ENCODE peak calls at places on chromosomes 13 and 19, in eight cellular contexts. One of them, this sample, is unnamed.

GRCh38 chr19:8262431-8262830 is 45.7 kb downstream of the CD320 start:
- DNase-seq in GM23338: no peak
- DNase-seq in body of pancreas: no peak
- DNase-seq in cardiac fibroblast: no peak
- DNase-seq in colonic mucosa: no peak
- DNase-seq in type B pancreatic cell: no peak
- DNase-seq in upper lobe of right lung: peak; percentile 37
- DNase-seq in foreskin fibroblast: no peak
- DNase-seq in this sample: no peak

GRCh38 chr13:52780092-52780491 is 40.5 kb upstream of the CNMD start:
- DNase-seq in body of pancreas: no peak
- DNase-seq in type B pancreatic cell: no peak
- DNase-seq in foreskin fibroblast: no peak
- DNase-seq in cardiac fibroblast: no peak
- DNase-seq in GM23338: no peak
- DNase-seq in colonic mucosa: no peak
- DNase-seq in upper lobe of right lung: no peak
- DNase-seq in this sample: no peak

GRCh38 chr13:103255587-103256301 is 189.5 kb upstream of the SLC10A2 start:
- DNase-seq in foreskin fibroblast: no peak
- DNase-seq in cardiac fibroblast: no peak
- DNase-seq in colonic mucosa: no peak
- DNase-seq in GM23338: no peak
- DNase-seq in body of pancreas: no peak
- DNase-seq in upper lobe of right lung: no peak
- DNase-seq in type B pancreatic cell: no peak
- DNase-seq in this sample: no peak

GRCh38 chr13:82115391-82115790 is 1766.9 kb downstream of the SLITRK1 start:
- DNase-seq in upper lobe of right lung: no peak
- DNase-seq in foreskin fibroblast: no peak
- DNase-seq in colonic mucosa: no peak
- DNase-seq in type B pancreatic cell: no peak
- DNase-seq in cardiac fibroblast: no peak
- DNase-seq in body of pancreas: no peak
- DNase-seq in GM23338: no peak
- DNase-seq in this sample: no peak

GRCh38 chr13:106398289-106398688 is 137.2 kb downstream of the EFNB2 start:
- DNase-seq in body of pancreas: no peak
- DNase-seq in type B pancreatic cell: no peak
- DNase-seq in cardiac fibroblast: no peak
- DNase-seq in foreskin fibroblast: no peak
- DNase-seq in GM23338: no peak
- DNase-seq in colonic mucosa: no peak
- DNase-seq in upper lobe of right lung: no peak
- DNase-seq in this sample: no peak

GRCh38 chr19:1206063-1206732 is 620 bp downstream of the STK11 start:
- DNase-seq in GM23338: no peak
- DNase-seq in upper lobe of right lung: no peak
- DNase-seq in foreskin fibroblast: no peak
- DNase-seq in body of pancreas: no peak
- DNase-seq in type B pancreatic cell: no peak
- DNase-seq in colonic mucosa: no peak
- DNase-seq in cardiac fibroblast: no peak
- DNase-seq in this sample: peak; percentile 51

GRCh38 chr19:708154-709141 is at the start of gene PALM:
- DNase-seq in body of pancreas: peak; percentile 28
- DNase-seq in cardiac fibroblast: peak; percentile 37
- DNase-seq in colonic mucosa: no peak
- DNase-seq in foreskin fibroblast: no peak
- DNase-seq in upper lobe of right lung: no peak
- DNase-seq in GM23338: peak; percentile 75
- DNase-seq in type B pancreatic cell: no peak
- DNase-seq in this sample: peak; percentile 87

GRCh38 chr19:10624585-10624984 is 768 bp upstream of the SLC44A2 start:
- DNase-seq in body of pancreas: no peak
- DNase-seq in cardiac fibroblast: no peak
- DNase-seq in GM23338: no peak
- DNase-seq in upper lobe of right lung: no peak
- DNase-seq in foreskin fibroblast: no peak
- DNase-seq in colonic mucosa: peak; percentile 63
- DNase-seq in type B pancreatic cell: no peak
- DNase-seq in this sample: no peak

GRCh38 chr13:20221772-20222171 is 10.3 kb downstream of the GJB6 start:
- DNase-seq in body of pancreas: no peak
- DNase-seq in colonic mucosa: no peak
- DNase-seq in GM23338: no peak
- DNase-seq in foreskin fibroblast: no peak
- DNase-seq in upper lobe of right lung: peak; percentile 73
- DNase-seq in cardiac fibroblast: peak; percentile 6
- DNase-seq in type B pancreatic cell: no peak
- DNase-seq in this sample: no peak

GRCh38 chr13:41648314-41648935 is 191.1 kb downstream of the RGCC start:
- DNase-seq in colonic mucosa: no peak
- DNase-seq in GM23338: peak; percentile 33
- DNase-seq in foreskin fibroblast: peak; percentile 60
- DNase-seq in body of pancreas: no peak
- DNase-seq in upper lobe of right lung: no peak
- DNase-seq in type B pancreatic cell: no peak
- DNase-seq in cardiac fibroblast: peak; percentile 57
- DNase-seq in this sample: no peak

GRCh38 chr19:43425567-43426392 is 11.1 kb downstream of the TEX101 start:
- DNase-seq in upper lobe of right lung: no peak
- DNase-seq in body of pancreas: peak; percentile 71
- DNase-seq in type B pancreatic cell: no peak
- DNase-seq in cardiac fibroblast: peak; percentile 24
- DNase-seq in foreskin fibroblast: no peak
- DNase-seq in GM23338: peak; percentile 65
- DNase-seq in colonic mucosa: peak; percentile 93
- DNase-seq in this sample: peak; percentile 51

GRCh38 chr19:12859546-12859945 is 21.2 kb downstream of the MAST1 start:
- DNase-seq in cardiac fibroblast: no peak
- DNase-seq in upper lobe of right lung: no peak
- DNase-seq in foreskin fibroblast: no peak
- DNase-seq in GM23338: no peak
- DNase-seq in body of pancreas: no peak
- DNase-seq in type B pancreatic cell: no peak
- DNase-seq in colonic mucosa: no peak
- DNase-seq in this sample: no peak

GRCh38 chr13:41546372-41547252 is 89.3 kb downstream of the RGCC start:
- DNase-seq in cardiac fibroblast: no peak
- DNase-seq in upper lobe of right lung: no peak
- DNase-seq in type B pancreatic cell: no peak
- DNase-seq in colonic mucosa: peak; percentile 15
- DNase-seq in foreskin fibroblast: peak; percentile 78
- DNase-seq in body of pancreas: no peak
- DNase-seq in GM23338: no peak
- DNase-seq in this sample: no peak

GRCh38 chr19:10143700-10144099 is 24.0 kb upstream of the EIF3G start:
- DNase-seq in type B pancreatic cell: no peak
- DNase-seq in upper lobe of right lung: no peak
- DNase-seq in foreskin fibroblast: no peak
- DNase-seq in GM23338: no peak
- DNase-seq in body of pancreas: no peak
- DNase-seq in colonic mucosa: no peak
- DNase-seq in cardiac fibroblast: no peak
- DNase-seq in this sample: no peak

GRCh38 chr19:5058456-5059190 is 89.7 kb downstream of the KDM4B start:
- DNase-seq in upper lobe of right lung: no peak
- DNase-seq in GM23338: no peak
- DNase-seq in type B pancreatic cell: no peak
- DNase-seq in cardiac fibroblast: peak; percentile 32
- DNase-seq in body of pancreas: no peak
- DNase-seq in colonic mucosa: no peak
- DNase-seq in foreskin fibroblast: no peak
- DNase-seq in this sample: no peak

GRCh38 chr13:45055198-45055901 is 65.0 kb upstream of the GTF2F2 start:
- DNase-seq in GM23338: no peak
- DNase-seq in colonic mucosa: peak; percentile 30
- DNase-seq in upper lobe of right lung: no peak
- DNase-seq in body of pancreas: no peak
- DNase-seq in foreskin fibroblast: peak; percentile 86
- DNase-seq in cardiac fibroblast: peak; percentile 79
- DNase-seq in type B pancreatic cell: no peak
- DNase-seq in this sample: no peak

GRCh38 chr19:48724796-48725753 is 5.5 kb upstream of the MAMSTR start:
- DNase-seq in type B pancreatic cell: no peak
- DNase-seq in foreskin fibroblast: peak; percentile 81
- DNase-seq in upper lobe of right lung: no peak
- DNase-seq in colonic mucosa: peak; percentile 66
- DNase-seq in body of pancreas: peak; percentile 46
- DNase-seq in GM23338: peak; percentile 92
- DNase-seq in cardiac fibroblast: peak; percentile 98
- DNase-seq in this sample: peak; percentile 69

GRCh38 chr19:3365447-3366103 is 808 bp upstream of the NFIC start:
- DNase-seq in foreskin fibroblast: peak; percentile 64
- DNase-seq in GM23338: no peak
- DNase-seq in upper lobe of right lung: peak; percentile 83
- DNase-seq in cardiac fibroblast: peak; percentile 80
- DNase-seq in body of pancreas: peak; percentile 78
- DNase-seq in type B pancreatic cell: no peak
- DNase-seq in colonic mucosa: peak; percentile 62
- DNase-seq in this sample: no peak

GRCh38 chr13:21516806-21517205 is 57.7 kb upstream of the ZDHHC20 start:
- DNase-seq in foreskin fibroblast: no peak
- DNase-seq in colonic mucosa: no peak
- DNase-seq in upper lobe of right lung: no peak
- DNase-seq in type B pancreatic cell: no peak
- DNase-seq in cardiac fibroblast: no peak
- DNase-seq in GM23338: no peak
- DNase-seq in body of pancreas: no peak
- DNase-seq in this sample: no peak

GRCh38 chr13:24301911-24302310 is 7.5 kb upstream of the C1QTNF9 start:
- DNase-seq in foreskin fibroblast: no peak
- DNase-seq in GM23338: no peak
- DNase-seq in body of pancreas: no peak
- DNase-seq in upper lobe of right lung: no peak
- DNase-seq in cardiac fibroblast: no peak
- DNase-seq in colonic mucosa: no peak
- DNase-seq in type B pancreatic cell: no peak
- DNase-seq in this sample: no peak

GRCh38 chr13:99307648-99308339 is 595 bp upstream of the GPR183 start:
- DNase-seq in body of pancreas: peak; percentile 54
- DNase-seq in foreskin fibroblast: peak; percentile 67
- DNase-seq in colonic mucosa: no peak
- DNase-seq in type B pancreatic cell: no peak
- DNase-seq in upper lobe of right lung: no peak
- DNase-seq in GM23338: no peak
- DNase-seq in cardiac fibroblast: peak; percentile 62
- DNase-seq in this sample: peak; percentile 71

GRCh38 chr13:99174533-99175100 is 26.0 kb upstream of the UBAC2 start:
- DNase-seq in cardiac fibroblast: no peak
- DNase-seq in foreskin fibroblast: no peak
- DNase-seq in body of pancreas: no peak
- DNase-seq in GM23338: no peak
- DNase-seq in colonic mucosa: peak; percentile 9
- DNase-seq in type B pancreatic cell: no peak
- DNase-seq in upper lobe of right lung: no peak
- DNase-seq in this sample: no peak

GRCh38 chr13:23750383-23751121 is 138.6 kb downstream of the MIPEP start:
- DNase-seq in foreskin fibroblast: no peak
- DNase-seq in GM23338: no peak
- DNase-seq in upper lobe of right lung: no peak
- DNase-seq in body of pancreas: no peak
- DNase-seq in colonic mucosa: no peak
- DNase-seq in cardiac fibroblast: peak; percentile 28
- DNase-seq in type B pancreatic cell: no peak
- DNase-seq in this sample: no peak

DNA sequence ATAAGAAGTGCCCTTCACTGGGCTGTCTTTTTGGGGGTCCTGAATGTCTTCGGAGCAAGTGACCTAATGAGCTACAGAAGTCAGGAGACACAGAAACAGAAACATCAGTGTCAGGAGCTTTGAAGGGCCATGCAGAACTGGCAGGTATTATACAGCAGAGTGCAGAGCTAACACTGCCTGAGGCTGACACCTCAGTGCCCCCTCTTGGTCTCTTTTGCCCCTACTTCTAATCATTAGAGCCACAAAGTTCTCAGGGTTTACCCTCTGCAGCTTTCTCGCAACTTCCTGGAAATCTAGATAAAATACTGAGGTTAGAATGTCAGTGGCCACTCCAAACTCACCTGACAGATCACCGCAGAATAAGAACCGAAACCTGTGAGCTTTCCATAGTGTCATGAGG is 172.7 kb downstream of the B3GLCT start:
- DNase-seq in body of pancreas: no peak
- DNase-seq in foreskin fibroblast: no peak
- DNase-seq in type B pancreatic cell: no peak
- DNase-seq in cardiac fibroblast: no peak
- DNase-seq in upper lobe of right lung: no peak
- DNase-seq in colonic mucosa: no peak
- DNase-seq in GM23338: peak; percentile 8
- DNase-seq in this sample: no peak
- TF ChIP-seq CTCF in body of pancreas: no peak
- TF ChIP-seq CTCF in foreskin fibroblast: no peak
- TF ChIP-seq CTCF in type B pancreatic cell: no peak
- TF ChIP-seq CTCF in cardiac fibroblast: no peak
- TF ChIP-seq CTCF in upper lobe of right lung: no peak
- TF ChIP-seq CTCF in colonic mucosa: no peak
- TF ChIP-seq CTCF in GM23338: no peak
- TF ChIP-seq CTCF in this sample: peak; percentile 48

DNA sequence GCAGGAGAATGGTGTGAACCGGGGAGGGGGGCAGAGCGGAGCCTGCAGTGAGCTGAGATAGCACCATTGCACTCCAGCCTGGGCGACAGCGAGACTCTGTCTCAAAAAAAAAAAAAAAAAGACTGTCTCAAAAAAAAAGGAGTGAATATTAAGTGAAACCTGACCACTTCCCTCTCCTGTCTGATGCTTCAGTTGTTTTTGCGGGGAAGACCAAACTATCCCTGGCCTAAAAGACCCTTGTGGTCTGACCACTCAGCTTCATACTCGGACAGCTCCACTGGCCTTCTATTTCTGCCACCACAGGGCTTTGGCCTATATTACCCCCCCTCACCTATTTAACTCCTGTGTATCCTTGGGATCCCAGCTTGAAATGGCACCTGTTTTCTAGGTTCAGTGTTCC is 2.3 kb downstream of the CLASRP start:
- DNase-seq in body of pancreas: no peak
- DNase-seq in GM23338: no peak
- DNase-seq in cardiac fibroblast: no peak
- DNase-seq in type B pancreatic cell: no peak
- DNase-seq in foreskin fibroblast: no peak
- DNase-seq in upper lobe of right lung: no peak
- DNase-seq in colonic mucosa: no peak
- DNase-seq in this sample: no peak
- TF ChIP-seq CTCF in body of pancreas: no peak
- TF ChIP-seq CTCF in GM23338: no peak
- TF ChIP-seq CTCF in cardiac fibroblast: no peak
- TF ChIP-seq CTCF in type B pancreatic cell: no peak
- TF ChIP-seq CTCF in foreskin fibroblast: no peak
- TF ChIP-seq CTCF in upper lobe of right lung: no peak
- TF ChIP-seq CTCF in colonic mucosa: no peak
- TF ChIP-seq CTCF in this sample: no peak

GRCh38 chr13:29595380-29596063 is at the start of gene SLC7A1:
- DNase-seq in cardiac fibroblast: peak; percentile 77
- DNase-seq in type B pancreatic cell: peak; percentile 84
- DNase-seq in upper lobe of right lung: peak; percentile 92
- DNase-seq in foreskin fibroblast: peak; percentile 88
- DNase-seq in colonic mucosa: peak; percentile 77
- DNase-seq in body of pancreas: peak; percentile 88
- DNase-seq in GM23338: peak; percentile 95
- DNase-seq in this sample: peak; percentile 94
- TF ChIP-seq CTCF in cardiac fibroblast: no peak
- TF ChIP-seq CTCF in type B pancreatic cell: peak; percentile 43
- TF ChIP-seq CTCF in upper lobe of right lung: no peak
- TF ChIP-seq CTCF in foreskin fibroblast: no peak
- TF ChIP-seq CTCF in colonic mucosa: no peak
- TF ChIP-seq CTCF in body of pancreas: no peak
- TF ChIP-seq CTCF in GM23338: no peak
- TF ChIP-seq CTCF in this sample: no peak

GRCh38 chr13:110323172-110323851 is 16.2 kb downstream of the COL4A2 start:
- DNase-seq in foreskin fibroblast: peak; percentile 68
- DNase-seq in cardiac fibroblast: peak; percentile 19
- DNase-seq in type B pancreatic cell: no peak
- DNase-seq in upper lobe of right lung: no peak
- DNase-seq in body of pancreas: no peak
- DNase-seq in GM23338: peak; percentile 67
- DNase-seq in colonic mucosa: no peak
- DNase-seq in this sample: peak; percentile 71
- TF ChIP-seq CTCF in foreskin fibroblast: no peak
- TF ChIP-seq CTCF in cardiac fibroblast: peak; percentile 9
- TF ChIP-seq CTCF in type B pancreatic cell: no peak
- TF ChIP-seq CTCF in upper lobe of right lung: no peak
- TF ChIP-seq CTCF in body of pancreas: no peak
- TF ChIP-seq CTCF in GM23338: peak; percentile 45
- TF ChIP-seq CTCF in colonic mucosa: no peak
- TF ChIP-seq CTCF in this sample: peak; percentile 68